ENCODE peak calls at places on chromosomes 12 and 14, in five cellular contexts. One of them, this sample, is unnamed.

GRCh38 chr12:40168868-40169267 is 55.9 kb upstream of the LRRK2 start:
- DNase-seq in HepG2: no peak
- DNase-seq in HCT116: no peak
- DNase-seq in GM12878: peak
- DNase-seq in K562: no peak
- DNase-seq in this sample: no peak

GRCh38 chr14:36091096-36091495 is 85.4 kb downstream of the PTCSC3 start:
- DNase-seq in GM12878: peak
- DNase-seq in HCT116: peak
- DNase-seq in K562: no peak
- DNase-seq in HepG2: peak
- DNase-seq in this sample: no peak

GRCh38 chr14:65565948-65566347 is 153.4 kb downstream of the FUT8 start:
- DNase-seq in GM12878: peak
- DNase-seq in HCT116: no peak
- DNase-seq in K562: no peak
- DNase-seq in HepG2: no peak
- DNase-seq in this sample: no peak

GRCh38 chr12:2586159-2587035 is 208.4 kb upstream of the FKBP4 start:
- DNase-seq in HCT116: no peak
- DNase-seq in GM12878: no peak
- DNase-seq in K562: no peak
- DNase-seq in HepG2: no peak
- DNase-seq in this sample: no peak

GRCh38 chr12:57850924-57851323 is 4.4 kb upstream of the CTDSP2 start:
- DNase-seq in HCT116: no peak
- DNase-seq in K562: no peak
- DNase-seq in HepG2: no peak
- DNase-seq in GM12878: no peak
- DNase-seq in this sample: no peak

GRCh38 chr14:34355584-34356266 is 106.3 kb downstream of the SPTSSA start:
- DNase-seq in HepG2: peak
- DNase-seq in HCT116: no peak
- DNase-seq in K562: no peak
- DNase-seq in GM12878: no peak
- DNase-seq in this sample: no peak

GRCh38 chr12:46359667-46360280 is 12.8 kb downstream of the SLC38A2 start:
- DNase-seq in K562: no peak
- DNase-seq in HepG2: no peak
- DNase-seq in GM12878: no peak
- DNase-seq in HCT116: no peak
- DNase-seq in this sample: no peak

GRCh38 chr14:53929871-53930685 is 26.5 kb downstream of the BMP4 start:
- DNase-seq in HCT116: peak
- DNase-seq in HepG2: no peak
- DNase-seq in K562: peak
- DNase-seq in GM12878: no peak
- DNase-seq in this sample: peak

GRCh38 chr14:95545769-95546168 is 10.9 kb downstream of the GLRX5 start:
- DNase-seq in HCT116: peak
- DNase-seq in K562: no peak
- DNase-seq in GM12878: no peak
- DNase-seq in HepG2: no peak
- DNase-seq in this sample: no peak

GRCh38 chr12:62898568-62898967 is 36.4 kb downstream of the PPM1H start:
- DNase-seq in HepG2: no peak
- DNase-seq in HCT116: no peak
- DNase-seq in K562: no peak
- DNase-seq in GM12878: no peak
- DNase-seq in this sample: no peak

GRCh38 chr14:23430733-23431105 is 4.7 kb downstream of the MYH7 start:
- DNase-seq in HCT116: no peak
- DNase-seq in HepG2: no peak
- DNase-seq in K562: no peak
- DNase-seq in GM12878: no peak
- DNase-seq in this sample: no peak

GRCh38 chr12:93235881-93236280 is 141.8 kb upstream of the NUDT4 start:
- DNase-seq in HepG2: no peak
- DNase-seq in GM12878: no peak
- DNase-seq in HCT116: no peak
- DNase-seq in K562: no peak
- DNase-seq in this sample: no peak

GRCh38 chr12:13183621-13184020 is 12.9 kb upstream of the EMP1 start:
- DNase-seq in HCT116: no peak
- DNase-seq in GM12878: no peak
- DNase-seq in K562: no peak
- DNase-seq in HepG2: no peak
- DNase-seq in this sample: no peak

GRCh38 chr12:61870658-61871559 is 389.3 kb upstream of the USP15 start:
- DNase-seq in HCT116: no peak
- DNase-seq in GM12878: no peak
- DNase-seq in HepG2: no peak
- DNase-seq in K562: no peak
- DNase-seq in this sample: no peak

GRCh38 chr14:62289471-62289870 is 527.3 kb downstream of the SNAPC1 start:
- DNase-seq in HepG2: no peak
- DNase-seq in HCT116: no peak
- DNase-seq in K562: no peak
- DNase-seq in GM12878: no peak
- DNase-seq in this sample: no peak

GRCh38 chr12:86774841-86775386 is 518.7 kb upstream of the MGAT4C start:
- DNase-seq in HCT116: no peak
- DNase-seq in HepG2: no peak
- DNase-seq in GM12878: no peak
- DNase-seq in K562: no peak
- DNase-seq in this sample: no peak

GRCh38 chr12:120209851-120210250 is 8.9 kb upstream of the RPLP0 start:
- DNase-seq in K562: no peak
- DNase-seq in GM12878: no peak
- DNase-seq in HCT116: no peak
- DNase-seq in HepG2: no peak
- DNase-seq in this sample: no peak
- TF ChIP-seq JUND in K562: no peak
- TF ChIP-seq JUND in GM12878: no peak
- TF ChIP-seq JUND in HCT116: no peak
- TF ChIP-seq JUND in HepG2: no peak
- TF ChIP-seq JUND in this sample: no peak

GRCh38 chr14:93889739-93890138 is 37.4 kb upstream of the FAM181A start:
- DNase-seq in K562: no peak
- DNase-seq in GM12878: no peak
- DNase-seq in HCT116: no peak
- DNase-seq in HepG2: no peak
- DNase-seq in this sample: no peak

GRCh38 chr14:93893550-93894329 is 33.4 kb upstream of the FAM181A start:
- DNase-seq in GM12878: no peak
- DNase-seq in HepG2: no peak
- DNase-seq in HCT116: no peak
- DNase-seq in K562: no peak
- DNase-seq in this sample: no peak

GRCh38 chr14:93892923-93893549 is 34.1 kb upstream of the FAM181A start:
- DNase-seq in HCT116: peak
- DNase-seq in HepG2: peak
- DNase-seq in K562: peak
- DNase-seq in GM12878: no peak
- DNase-seq in this sample: peak

GRCh38 chr14:93892505-93892839 is 34.7 kb upstream of the FAM181A start:
- DNase-seq in HCT116: no peak
- DNase-seq in GM12878: no peak
- DNase-seq in HepG2: no peak
- DNase-seq in K562: no peak
- DNase-seq in this sample: no peak

GRCh38 chr14:93891756-93892504 is 35.2 kb upstream of the FAM181A start:
- DNase-seq in K562: no peak
- DNase-seq in HCT116: no peak
- DNase-seq in GM12878: no peak
- DNase-seq in HepG2: no peak
- DNase-seq in this sample: no peak
- TF ChIP-seq JUND in K562: no peak
- TF ChIP-seq JUND in HCT116: no peak
- TF ChIP-seq JUND in GM12878: no peak
- TF ChIP-seq JUND in HepG2: no peak
- TF ChIP-seq JUND in this sample: no peak

GRCh38 chr14:100615736-100616695 is 28.8 kb upstream of the BEGAIN start:
- DNase-seq in K562: no peak
- DNase-seq in GM12878: no peak
- DNase-seq in HepG2: no peak
- DNase-seq in HCT116: no peak
- DNase-seq in this sample: no peak
- TF ChIP-seq JUND in K562: no peak
- TF ChIP-seq JUND in GM12878: no peak
- TF ChIP-seq JUND in HepG2: no peak
- TF ChIP-seq JUND in HCT116: no peak
- TF ChIP-seq JUND in this sample: no peak

DNA sequence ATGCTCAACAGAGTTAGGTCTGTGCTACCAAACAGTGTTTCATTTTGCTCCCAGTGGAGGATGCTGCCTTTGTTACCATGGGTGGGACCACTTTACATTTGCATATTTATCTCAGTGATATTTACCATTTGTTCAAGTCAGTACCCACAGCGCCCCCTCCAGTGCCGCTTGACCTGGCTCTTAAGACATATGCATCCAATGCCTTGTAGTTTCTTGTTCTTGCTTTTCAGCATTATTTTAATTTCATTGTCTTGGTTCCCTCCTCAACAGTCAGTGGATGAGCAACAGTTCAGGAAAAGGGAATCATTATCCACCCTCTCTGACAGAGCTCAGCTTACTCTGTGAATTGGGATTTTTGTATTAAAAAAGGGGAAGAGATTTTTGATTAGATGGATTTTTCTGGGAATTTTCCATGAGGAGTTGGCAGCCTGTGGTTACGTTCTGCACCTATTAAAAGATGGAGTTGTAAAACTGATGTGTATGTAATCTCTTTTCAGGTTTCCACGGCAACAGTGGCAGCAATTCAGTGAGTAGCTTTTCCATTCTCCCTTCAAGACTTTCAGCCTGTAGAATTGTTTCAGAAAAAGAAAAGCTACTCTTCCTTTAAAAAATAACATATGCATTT is 240.5 kb upstream of the DAAM1 start:
- DNase-seq in HCT116: no peak
- DNase-seq in K562: no peak
- DNase-seq in HepG2: no peak
- DNase-seq in GM12878: no peak
- DNase-seq in this sample: no peak
- TF ChIP-seq JUND in HCT116: no peak
- TF ChIP-seq JUND in K562: no peak
- TF ChIP-seq JUND in HepG2: no peak
- TF ChIP-seq JUND in GM12878: no peak
- TF ChIP-seq JUND in this sample: no peak

DNA sequence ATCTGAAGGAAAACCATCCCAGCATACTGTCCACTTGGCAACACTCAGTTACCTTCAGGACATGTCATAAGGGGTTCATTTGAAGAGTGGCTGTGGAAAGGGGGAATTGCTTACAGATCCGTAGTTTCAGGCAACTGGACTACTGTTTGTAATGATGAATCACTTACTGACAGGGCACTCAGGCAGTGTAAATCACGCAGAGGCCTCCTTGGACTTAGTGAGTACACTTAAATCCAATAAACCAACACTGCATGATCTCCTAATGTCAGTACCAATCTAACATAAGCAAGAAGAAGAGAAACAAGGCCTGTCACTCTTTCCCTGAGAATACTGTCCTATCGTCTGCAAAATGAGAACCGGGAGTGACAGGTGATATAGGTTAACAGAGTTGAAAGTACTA is 104.8 kb downstream of the TRAFD1 start:
- DNase-seq in HCT116: no peak
- DNase-seq in K562: no peak
- DNase-seq in HepG2: no peak
- DNase-seq in GM12878: no peak
- DNase-seq in this sample: no peak
- TF ChIP-seq JUND in HCT116: no peak
- TF ChIP-seq JUND in K562: no peak
- TF ChIP-seq JUND in HepG2: no peak
- TF ChIP-seq JUND in GM12878: no peak
- TF ChIP-seq JUND in this sample: no peak

GRCh38 chr12:94725375-94726168 is 75.2 kb upstream of the TMCC3 start:
- DNase-seq in HepG2: peak
- DNase-seq in HCT116: peak
- DNase-seq in GM12878: no peak
- DNase-seq in K562: peak
- DNase-seq in this sample: peak
- TF ChIP-seq JUND in HepG2: no peak
- TF ChIP-seq JUND in HCT116: no peak
- TF ChIP-seq JUND in GM12878: no peak
- TF ChIP-seq JUND in K562: no peak
- TF ChIP-seq JUND in this sample: no peak

DNA sequence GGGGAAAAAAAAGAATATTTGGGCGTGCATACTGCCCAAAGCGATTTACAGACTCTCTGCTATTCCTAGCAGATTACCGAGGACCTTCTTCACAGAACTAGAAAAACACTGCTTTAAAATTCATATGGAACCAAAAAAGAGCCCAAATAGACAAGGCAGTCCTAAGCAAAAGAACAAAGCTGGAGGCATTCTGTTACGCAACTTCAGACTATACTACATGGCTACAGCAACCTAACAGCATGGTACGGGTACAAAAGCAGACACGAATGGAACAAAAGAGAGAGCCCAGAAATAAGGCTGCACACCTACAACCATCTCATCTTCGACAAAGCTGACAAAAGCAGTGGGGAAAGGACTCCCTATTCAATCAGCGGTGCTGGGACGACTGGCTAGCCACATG is 56.7 kb downstream of the TRAF3 start:
- DNase-seq in GM12878: no peak
- DNase-seq in K562: no peak
- DNase-seq in HCT116: no peak
- DNase-seq in HepG2: no peak
- DNase-seq in this sample: no peak
- TF ChIP-seq JUND in GM12878: no peak
- TF ChIP-seq JUND in K562: no peak
- TF ChIP-seq JUND in HCT116: no peak
- TF ChIP-seq JUND in HepG2: no peak
- TF ChIP-seq JUND in this sample: no peak

DNA sequence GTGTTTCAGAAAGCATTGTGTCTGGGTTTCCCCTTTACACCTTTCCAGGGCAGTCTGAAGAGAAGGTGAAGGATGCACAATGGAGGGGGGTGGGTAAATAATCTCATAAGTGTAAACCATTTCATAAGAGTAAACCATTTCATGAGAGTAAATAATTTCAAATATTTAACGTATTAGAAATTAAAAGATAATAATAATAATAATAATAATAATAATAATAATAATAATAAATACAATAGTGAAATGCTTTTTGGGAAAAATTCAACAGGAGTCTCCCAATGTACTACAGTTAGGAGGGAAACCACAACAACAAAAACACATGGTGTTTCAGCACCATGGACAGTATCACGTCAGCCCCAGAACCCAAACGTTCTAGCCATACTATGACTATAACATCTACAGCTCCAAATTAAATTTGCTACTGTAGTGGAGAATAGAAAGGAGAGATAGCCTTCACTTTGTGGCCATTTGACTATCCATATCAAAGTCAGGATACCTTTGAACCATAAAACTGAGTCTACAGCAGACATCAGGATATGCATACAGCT is 691.8 kb downstream of the BCL11B start:
- DNase-seq in HepG2: no peak
- DNase-seq in GM12878: no peak
- DNase-seq in HCT116: no peak
- DNase-seq in K562: no peak
- DNase-seq in this sample: peak
- TF ChIP-seq JUND in HepG2: no peak
- TF ChIP-seq JUND in GM12878: no peak
- TF ChIP-seq JUND in HCT116: no peak
- TF ChIP-seq JUND in K562: no peak
- TF ChIP-seq JUND in this sample: no peak